ENCODE peak calls at places on chromosomes 3 and 15, in four cellular contexts. S is RWPE1; I is CD4-positive, alpha-beta T cell; Q is choroid plexus epithelial cell. X is an unnamed sample.

GRCh38 chr3:189229421-189229820 is 57.6 kb downstream of the TPRG1 start:
- DNase-seq in S (no peak), Q (no peak), I (no peak), X (no peak)

GRCh38 chr3:122925756-122926155 is 101.8 kb downstream of the SEMA5B start:
- DNase-seq in Q (no peak), I (no peak), S (no peak), X (no peak)

GRCh38 chr3:66073464-66074141 is 34.9 kb upstream of the MAGI1 start:
- DNase-seq in S (no peak), I (no peak), Q (peak; percentile 28), X (no peak)

GRCh38 chr3:143578810-143579425 is 269.4 kb downstream of the SLC9A9 start:
- DNase-seq in I (no peak), S (no peak), Q (peak; percentile 18), X (no peak)

GRCh38 chr3:138971766-138972320 is 24.8 kb downstream of the FOXL2NB start:
- DNase-seq in Q (no peak), I (no peak), S (no peak), X (no peak)

GRCh38 chr3:14463330-14464216 is 61.2 kb downstream of the SLC6A6 start:
- DNase-seq in I (no peak), S (no peak), Q (no peak), X (no peak)

GRCh38 chr3:100740207-100740606 is 30.9 kb downstream of the TFG start:
- DNase-seq in S (no peak), I (no peak), Q (no peak), X (no peak)

GRCh38 chr15:56653082-56653481 is 80.2 kb downstream of the ZNF280D start:
- DNase-seq in S (no peak), I (no peak), Q (peak; percentile 7), X (no peak)

GRCh38 chr3:188153949-188154757 is at the start of gene LPP:
- DNase-seq in I (peak; percentile 62), Q (peak; percentile 70), S (peak; percentile 69), X (peak; percentile 65)

GRCh38 chr3:143595456-143596077 is 252.7 kb downstream of the SLC9A9 start:
- DNase-seq in Q (no peak), I (no peak), S (no peak), X (no peak)

GRCh38 chr3:52983336-52983807 is 62.5 kb downstream of the SFMBT1 start:
- DNase-seq in S (no peak), I (peak; percentile 27), Q (no peak), X (no peak)

GRCh38 chr3:53744351-53744750 is 101.9 kb downstream of the CHDH start:
- DNase-seq in S (no peak), I (no peak), Q (no peak), X (no peak)

GRCh38 chr3:38131621-38132369 is 5.1 kb downstream of the ACAA1 start:
- DNase-seq in I (no peak), S (no peak), Q (peak; percentile 69), X (peak; percentile 55)

GRCh38 chr3:149783576-149783975 is 8.8 kb downstream of the ANKUB1 start:
- DNase-seq in S (peak; percentile 82), I (no peak), Q (peak; percentile 76), X (no peak)

GRCh38 chr3:42864321-42864950 is 11.2 kb downstream of the CYP8B1 start:
- DNase-seq in S (no peak), Q (no peak), I (no peak), X (no peak)

GRCh38 chr3:13143381-13144004 is 70.3 kb upstream of the IQSEC1 start:
- DNase-seq in Q (no peak), S (no peak), I (no peak), X (no peak)

GRCh38 chr3:13145826-13146642 is 72.8 kb upstream of the IQSEC1 start:
- DNase-seq in S (no peak), I (no peak), Q (no peak), X (no peak)

GRCh38 chr3:13144163-13145023 is 71.2 kb upstream of the IQSEC1 start:
- DNase-seq in Q (no peak), I (no peak), S (no peak), X (no peak)

GRCh38 chr3:13146643-13147143 is 73.5 kb upstream of the IQSEC1 start:
- DNase-seq in I (no peak), Q (no peak), S (no peak), X (no peak)

DNA sequence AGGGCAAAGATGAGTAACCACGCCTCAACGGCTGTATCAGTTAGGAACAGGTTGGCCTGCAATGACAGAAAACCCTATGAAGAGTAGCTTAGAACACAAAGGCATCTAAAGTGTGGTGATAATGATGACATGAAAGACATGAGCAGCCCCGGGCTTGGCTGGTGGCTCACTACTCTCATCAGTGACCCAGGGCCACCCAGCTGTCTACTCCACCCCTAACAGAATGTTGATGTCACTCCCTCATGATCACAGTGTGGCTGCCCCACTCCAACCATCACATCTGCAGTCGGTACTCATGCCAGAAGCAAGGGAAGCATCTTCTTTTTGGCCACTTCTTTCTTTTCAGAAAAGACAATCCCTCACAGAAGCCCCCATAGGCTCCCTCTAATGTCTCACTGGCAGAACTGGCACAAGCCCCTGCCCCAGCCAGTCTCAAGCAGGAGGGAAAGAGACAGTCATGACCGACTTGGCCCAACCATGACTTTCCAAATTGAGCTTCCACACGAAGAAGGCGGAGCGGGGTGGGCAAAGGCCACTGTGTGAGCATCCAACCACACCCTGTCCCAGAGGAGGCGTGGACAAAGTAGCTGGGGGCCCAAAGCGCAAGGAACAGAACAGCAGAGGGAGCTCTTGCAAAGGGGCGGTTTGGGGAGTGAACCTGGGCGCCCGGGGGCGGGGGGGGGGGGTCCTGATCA is 72.0 kb upstream of the IQSEC1 start:
- DNase-seq in I (no peak), S (no peak), Q (no peak), X (no peak)
- TF ChIP-seq CTCF in I (no peak), S (no peak), Q (no peak), X (no peak)

GRCh38 chr3:4772858-4773257 is 206.4 kb upstream of the BHLHE40 start:
- DNase-seq in Q (no peak), S (no peak), I (no peak), X (no peak)
- TF ChIP-seq CTCF in Q (no peak), S (no peak), I (no peak), X (no peak)

DNA sequence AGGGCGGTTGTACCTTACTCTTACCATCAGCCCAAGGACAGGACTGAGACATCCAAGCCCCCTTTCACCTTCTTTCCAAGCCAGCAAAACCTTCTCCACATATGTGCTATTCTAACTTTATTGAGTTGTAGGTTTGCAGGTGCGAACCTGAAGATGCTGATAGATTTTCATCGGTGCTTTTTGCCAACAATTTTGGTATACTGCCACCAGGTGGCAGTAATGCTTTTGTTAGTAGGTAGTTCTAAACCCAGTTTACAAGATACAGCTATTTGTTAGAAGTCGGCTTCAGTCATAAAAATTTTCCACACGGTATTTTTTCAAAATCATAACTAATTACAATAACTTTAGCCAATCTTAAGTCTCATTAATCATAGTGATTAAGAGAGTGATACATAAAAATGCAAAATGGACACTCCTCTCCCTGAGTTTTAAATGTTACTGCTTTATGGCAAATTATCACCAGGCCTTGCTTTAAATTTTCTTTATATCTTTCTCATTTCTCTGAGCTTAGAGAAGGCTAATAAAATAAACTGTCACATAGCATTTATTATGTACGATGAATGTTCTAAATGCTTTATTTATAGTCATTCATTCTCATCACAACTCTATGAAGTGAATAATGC is 636 bp downstream of the TBC1D21 start:
- DNase-seq in S (peak; percentile 60), I (no peak), Q (peak; percentile 83), X (peak; percentile 29)
- TF ChIP-seq CTCF in S (peak; percentile 74), I (peak; percentile 81), Q (peak; percentile 64), X (peak; percentile 84)

DNA sequence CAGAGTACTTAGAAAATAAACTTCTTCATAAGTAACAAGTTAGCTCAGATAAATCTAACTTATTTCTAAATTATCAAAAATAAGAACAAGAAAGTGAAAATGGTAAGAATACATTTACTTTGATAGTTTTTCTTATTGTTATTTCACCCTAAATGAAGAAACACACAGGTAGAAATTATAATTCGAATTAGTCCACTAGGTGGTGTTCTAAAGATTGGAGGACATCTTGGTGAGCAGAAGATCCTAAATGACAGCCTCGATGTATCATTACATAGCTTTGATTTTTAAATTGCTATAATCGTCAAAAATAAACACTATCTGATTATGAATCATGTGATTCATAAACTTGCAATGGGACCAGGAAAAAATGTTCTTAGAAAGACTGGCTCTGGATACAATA is 280.8 kb upstream of the UBE2E2 start:
- DNase-seq in I (no peak), Q (peak; percentile 44), S (peak; percentile 18), X (no peak)
- TF ChIP-seq CTCF in I (no peak), Q (peak; percentile 39), S (peak; percentile 40), X (peak; percentile 64)

GRCh38 chr3:49456417-49456816 is 13.7 kb upstream of the DAG1 start:
- DNase-seq in S (no peak), Q (peak; percentile 15), I (no peak), X (no peak)
- TF ChIP-seq CTCF in S (no peak), Q (no peak), I (no peak), X (no peak)

GRCh38 chr3:98068824-98069223 is 18.1 kb upstream of the OR5AC2 start:
- DNase-seq in S (no peak), I (no peak), Q (no peak), X (no peak)
- TF ChIP-seq CTCF in S (no peak), I (no peak), Q (no peak), X (peak; percentile 32)

DNA sequence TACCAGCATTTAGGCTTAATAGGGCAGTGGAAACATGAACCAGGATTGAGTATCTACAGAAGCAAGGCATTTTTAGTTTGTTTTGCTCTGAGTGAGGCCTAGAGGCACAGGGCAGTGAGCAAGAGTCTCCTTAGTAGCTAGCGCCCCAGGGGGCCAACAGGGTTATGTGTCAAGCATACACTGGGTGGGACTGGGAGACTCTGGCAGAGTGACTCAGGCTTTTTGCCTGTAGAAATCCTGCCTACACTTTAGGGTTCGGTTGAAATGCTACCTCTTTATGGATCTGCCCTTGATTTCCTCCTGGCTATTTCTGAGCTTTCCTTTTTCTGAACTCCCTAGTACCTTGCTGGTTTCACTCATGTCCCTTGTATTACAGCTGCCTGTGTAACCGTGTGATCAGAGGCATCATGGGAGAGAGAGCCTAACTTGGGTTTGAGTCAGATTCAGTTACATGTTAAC is 72.2 kb downstream of the TOP2B start:
- DNase-seq in S (peak; percentile 20), Q (peak; percentile 97), I (no peak), X (no peak)
- TF ChIP-seq CTCF in S (no peak), Q (peak; percentile 33), I (no peak), X (no peak)